ENCODE peak calls at places on chromosome 6, in six cellular contexts. One of them, this sample, is unnamed.

GRCh38 chr6:38194589-38194988 is 375.1 kb downstream of the ZFAND3 start:
- DNase-seq in BJ: no peak
- DNase-seq in GM13976: no peak
- DNase-seq in fibroblast of mammary gland: no peak
- DNase-seq in RWPE1: no peak
- DNase-seq in transverse colon: no peak
- DNase-seq in this sample: no peak

GRCh38 chr6:35488517-35488862 is 8.4 kb downstream of the TEAD3 start:
- DNase-seq in BJ: no peak
- DNase-seq in GM13976: no peak
- DNase-seq in fibroblast of mammary gland: no peak
- DNase-seq in RWPE1: no peak
- DNase-seq in transverse colon: no peak
- DNase-seq in this sample: no peak

GRCh38 chr6:109321752-109322151 is 60.5 kb downstream of the CD164 start:
- DNase-seq in BJ: no peak
- DNase-seq in GM13976: no peak
- DNase-seq in fibroblast of mammary gland: no peak
- DNase-seq in RWPE1: no peak
- DNase-seq in transverse colon: no peak
- DNase-seq in this sample: no peak

GRCh38 chr6:161374971-161375873 is 101.4 kb upstream of the AGPAT4 start:
- DNase-seq in BJ: no peak
- DNase-seq in GM13976: no peak
- DNase-seq in fibroblast of mammary gland: peak
- DNase-seq in RWPE1: peak
- DNase-seq in transverse colon: peak
- DNase-seq in this sample: no peak

GRCh38 chr6:14383393-14384174 is 266.0 kb downstream of the CD83 start:
- DNase-seq in BJ: no peak
- DNase-seq in GM13976: no peak
- DNase-seq in fibroblast of mammary gland: no peak
- DNase-seq in RWPE1: no peak
- DNase-seq in transverse colon: no peak
- DNase-seq in this sample: no peak

GRCh38 chr6:170210651-170211403 is 80.1 kb downstream of the DLL1 start:
- DNase-seq in BJ: no peak
- DNase-seq in GM13976: no peak
- DNase-seq in fibroblast of mammary gland: no peak
- DNase-seq in RWPE1: no peak
- DNase-seq in transverse colon: no peak
- DNase-seq in this sample: no peak

GRCh38 chr6:70398783-70399730 is 14.3 kb upstream of the FAM135A start:
- DNase-seq in BJ: no peak
- DNase-seq in GM13976: no peak
- DNase-seq in fibroblast of mammary gland: peak
- DNase-seq in RWPE1: peak
- DNase-seq in transverse colon: peak
- DNase-seq in this sample: no peak

GRCh38 chr6:75272145-75272840 is 12.3 kb downstream of the TMEM30A start:
- DNase-seq in BJ: no peak
- DNase-seq in GM13976: no peak
- DNase-seq in fibroblast of mammary gland: peak
- DNase-seq in RWPE1: no peak
- DNase-seq in transverse colon: no peak
- DNase-seq in this sample: no peak

GRCh38 chr6:112252571-112253504 is 1.5 kb downstream of the LAMA4 start:
- DNase-seq in BJ: no peak
- DNase-seq in GM13976: no peak
- DNase-seq in fibroblast of mammary gland: peak
- DNase-seq in RWPE1: no peak
- DNase-seq in transverse colon: no peak
- DNase-seq in this sample: no peak

GRCh38 chr6:30075094-30075986 is at the start of gene RNF39:
- DNase-seq in BJ: no peak
- DNase-seq in GM13976: peak
- DNase-seq in fibroblast of mammary gland: no peak
- DNase-seq in RWPE1: peak
- DNase-seq in transverse colon: peak
- DNase-seq in this sample: no peak

GRCh38 chr6:168102093-168102985 is 23.3 kb upstream of the FRMD1 start:
- DNase-seq in BJ: no peak
- DNase-seq in GM13976: no peak
- DNase-seq in fibroblast of mammary gland: no peak
- DNase-seq in RWPE1: no peak
- DNase-seq in transverse colon: peak
- DNase-seq in this sample: no peak

GRCh38 chr6:41155132-41155805 is 1.1 kb upstream of the TREML1 start:
- DNase-seq in BJ: no peak
- DNase-seq in GM13976: peak
- DNase-seq in fibroblast of mammary gland: no peak
- DNase-seq in RWPE1: no peak
- DNase-seq in transverse colon: no peak
- DNase-seq in this sample: peak

GRCh38 chr6:52183131-52183530 is 3.0 kb upstream of the IL17A start:
- DNase-seq in BJ: no peak
- DNase-seq in GM13976: no peak
- DNase-seq in fibroblast of mammary gland: no peak
- DNase-seq in RWPE1: no peak
- DNase-seq in transverse colon: no peak
- DNase-seq in this sample: no peak

GRCh38 chr6:134938896-134939295 is 11.0 kb downstream of the ALDH8A1 start:
- DNase-seq in BJ: no peak
- DNase-seq in GM13976: peak
- DNase-seq in fibroblast of mammary gland: no peak
- DNase-seq in RWPE1: no peak
- DNase-seq in transverse colon: no peak
- DNase-seq in this sample: no peak

GRCh38 chr6:89375427-89375868 is 22.9 kb upstream of the UBE2J1 start:
- DNase-seq in BJ: no peak
- DNase-seq in GM13976: no peak
- DNase-seq in fibroblast of mammary gland: no peak
- DNase-seq in RWPE1: no peak
- DNase-seq in transverse colon: peak
- DNase-seq in this sample: no peak

GRCh38 chr6:54020311-54020710 is 90.9 kb upstream of the MLIP start:
- DNase-seq in BJ: peak
- DNase-seq in GM13976: no peak
- DNase-seq in fibroblast of mammary gland: no peak
- DNase-seq in RWPE1: no peak
- DNase-seq in transverse colon: no peak
- DNase-seq in this sample: no peak

GRCh38 chr6:12119085-12119588 is 107.0 kb downstream of the HIVEP1 start:
- DNase-seq in BJ: no peak
- DNase-seq in GM13976: peak
- DNase-seq in fibroblast of mammary gland: no peak
- DNase-seq in RWPE1: no peak
- DNase-seq in transverse colon: no peak
- DNase-seq in this sample: no peak

GRCh38 chr6:38578075-38578474 is 61.7 kb downstream of the BTBD9 start:
- DNase-seq in BJ: no peak
- DNase-seq in GM13976: no peak
- DNase-seq in fibroblast of mammary gland: no peak
- DNase-seq in RWPE1: no peak
- DNase-seq in transverse colon: no peak
- DNase-seq in this sample: no peak

GRCh38 chr6:27556406-27556805 is 83.5 kb upstream of the ZNF184 start:
- DNase-seq in BJ: no peak
- DNase-seq in GM13976: no peak
- DNase-seq in fibroblast of mammary gland: no peak
- DNase-seq in RWPE1: no peak
- DNase-seq in transverse colon: no peak
- DNase-seq in this sample: no peak

GRCh38 chr6:132820629-132821381 is 6.4 kb downstream of the RPS12 start:
- DNase-seq in BJ: no peak
- DNase-seq in GM13976: no peak
- DNase-seq in fibroblast of mammary gland: peak
- DNase-seq in RWPE1: no peak
- DNase-seq in transverse colon: no peak
- DNase-seq in this sample: no peak

GRCh38 chr6:71321344-71321743 is 32.7 kb downstream of the OGFRL1 start:
- DNase-seq in BJ: no peak
- DNase-seq in GM13976: no peak
- DNase-seq in fibroblast of mammary gland: no peak
- DNase-seq in RWPE1: no peak
- DNase-seq in transverse colon: no peak
- DNase-seq in this sample: no peak

GRCh38 chr6:137868721-137869631 is 1.9 kb downstream of the TNFAIP3 start:
- DNase-seq in BJ: no peak
- DNase-seq in GM13976: no peak
- DNase-seq in fibroblast of mammary gland: no peak
- DNase-seq in RWPE1: no peak
- DNase-seq in transverse colon: no peak
- DNase-seq in this sample: no peak
- TF ChIP-seq CTCF in BJ: no peak
- TF ChIP-seq CTCF in GM13976: peak
- TF ChIP-seq CTCF in fibroblast of mammary gland: peak
- TF ChIP-seq CTCF in RWPE1: no peak
- TF ChIP-seq CTCF in transverse colon: no peak
- TF ChIP-seq CTCF in this sample: no peak

DNA sequence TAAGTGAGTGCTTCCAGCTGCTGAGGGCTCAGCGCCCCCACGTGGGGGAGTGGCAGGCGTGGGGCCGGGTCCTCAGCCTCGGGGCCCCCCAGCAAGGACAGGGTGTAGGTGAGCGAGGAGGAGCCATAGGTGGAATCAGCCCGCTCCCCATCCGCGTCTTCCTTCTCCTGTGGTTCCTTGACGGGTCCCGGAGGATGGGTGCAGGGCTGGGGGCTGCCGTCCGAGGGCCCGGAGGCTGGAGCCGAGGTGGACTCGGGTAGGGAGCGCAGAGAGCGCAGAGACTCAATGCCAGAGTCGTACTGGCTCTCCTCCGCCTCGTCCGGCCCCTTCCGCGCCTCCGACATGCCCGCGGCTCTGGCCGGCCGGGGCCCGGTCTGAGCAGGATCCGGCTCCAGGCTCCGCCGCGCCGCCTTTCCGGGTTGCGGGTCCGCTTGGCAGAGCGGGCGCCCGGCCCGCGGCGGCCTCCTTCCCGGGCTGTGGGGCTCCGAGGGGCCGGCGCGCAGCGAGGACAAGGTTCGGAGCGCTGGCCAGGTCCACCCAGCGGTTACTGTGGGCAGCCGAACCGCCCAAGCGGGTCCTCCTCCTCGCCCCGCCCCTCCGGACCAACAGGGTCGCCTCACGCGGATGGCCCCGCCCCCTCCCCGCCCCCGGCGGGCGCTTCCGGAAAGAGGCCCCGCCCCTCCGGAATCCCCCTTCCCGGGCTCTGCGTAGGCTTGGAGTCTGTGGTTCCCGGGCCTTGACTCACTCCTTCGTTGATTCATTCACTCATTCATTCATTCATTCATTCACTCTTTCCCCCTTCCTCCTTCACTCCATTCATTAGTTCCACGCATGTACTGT is at the start of gene NFKBIE:
- DNase-seq in BJ: peak
- DNase-seq in GM13976: peak
- DNase-seq in fibroblast of mammary gland: peak
- DNase-seq in RWPE1: peak
- DNase-seq in transverse colon: peak
- DNase-seq in this sample: peak
- TF ChIP-seq CTCF in BJ: peak
- TF ChIP-seq CTCF in GM13976: peak
- TF ChIP-seq CTCF in fibroblast of mammary gland: no peak
- TF ChIP-seq CTCF in RWPE1: peak
- TF ChIP-seq CTCF in transverse colon: no peak
- TF ChIP-seq CTCF in this sample: peak

DNA sequence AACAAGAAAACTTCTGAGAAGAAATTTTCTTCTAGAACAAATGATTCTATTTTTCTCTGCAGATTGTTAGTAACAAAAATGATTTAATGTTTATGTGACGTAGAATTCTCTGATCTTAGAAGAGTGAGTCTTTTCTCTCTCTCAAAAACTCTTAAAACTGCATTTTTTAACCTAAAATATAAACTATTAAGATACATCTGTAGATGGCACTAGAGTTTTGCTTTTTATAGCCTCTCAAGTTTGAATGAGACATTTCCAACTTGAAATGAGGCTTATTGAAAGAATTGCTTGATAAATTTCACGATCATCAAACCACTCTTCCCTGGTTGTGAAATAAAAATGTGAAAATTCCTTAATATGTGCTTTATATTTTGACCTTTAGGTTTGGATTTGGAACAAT is 53.8 kb downstream of the PHF3 start:
- DNase-seq in BJ: no peak
- DNase-seq in GM13976: no peak
- DNase-seq in fibroblast of mammary gland: no peak
- DNase-seq in RWPE1: no peak
- DNase-seq in transverse colon: no peak
- DNase-seq in this sample: no peak
- TF ChIP-seq CTCF in BJ: no peak
- TF ChIP-seq CTCF in GM13976: no peak
- TF ChIP-seq CTCF in fibroblast of mammary gland: no peak
- TF ChIP-seq CTCF in RWPE1: no peak
- TF ChIP-seq CTCF in transverse colon: no peak
- TF ChIP-seq CTCF in this sample: no peak

DNA sequence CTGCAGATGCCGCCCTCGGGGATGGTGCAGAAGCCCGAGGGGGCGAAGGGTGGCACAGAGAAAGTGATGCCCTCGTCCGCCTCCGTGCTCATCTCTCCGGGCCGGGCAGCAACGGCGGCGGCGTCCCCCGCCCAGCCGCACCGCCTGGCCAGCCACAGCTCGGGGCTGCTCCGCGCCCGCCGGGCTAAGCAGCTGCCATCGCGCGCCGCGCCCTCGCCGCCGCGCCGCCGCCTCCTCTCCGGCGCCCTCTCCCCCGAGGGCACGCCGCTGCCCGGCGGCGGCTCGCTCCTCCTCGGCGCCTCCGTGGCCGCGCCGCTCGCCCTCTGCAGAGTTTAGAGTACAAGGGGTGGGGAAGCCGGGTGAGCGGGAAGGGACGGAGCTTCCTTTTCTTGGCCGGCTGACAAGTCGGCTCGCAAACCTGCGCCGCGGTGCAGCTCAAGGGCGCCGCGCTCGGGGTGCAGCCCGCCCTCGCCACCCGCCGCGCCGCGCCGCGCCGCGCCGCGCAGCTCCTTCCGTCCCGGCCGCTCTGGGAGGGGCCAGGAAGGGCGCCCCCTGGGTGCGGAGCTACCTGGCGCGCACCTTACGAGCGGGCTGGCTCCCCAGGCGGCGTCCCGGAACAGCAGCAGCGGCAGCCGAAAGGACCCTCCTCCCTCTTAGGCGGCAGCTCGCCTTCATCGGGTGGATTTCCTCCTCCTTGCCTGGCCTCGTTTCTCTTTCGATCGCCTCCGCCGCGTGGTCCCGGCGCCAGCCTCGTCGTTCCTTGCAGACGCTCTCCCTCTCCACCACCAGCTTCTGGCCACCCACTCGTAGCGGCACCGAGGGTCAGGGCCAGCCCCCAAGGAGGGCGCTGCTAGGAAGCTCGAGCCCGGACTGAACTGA is at the start of gene MAP3K5:
- DNase-seq in BJ: no peak
- DNase-seq in GM13976: peak
- DNase-seq in fibroblast of mammary gland: peak
- DNase-seq in RWPE1: peak
- DNase-seq in transverse colon: peak
- DNase-seq in this sample: no peak
- TF ChIP-seq CTCF in BJ: peak
- TF ChIP-seq CTCF in GM13976: peak
- TF ChIP-seq CTCF in fibroblast of mammary gland: no peak
- TF ChIP-seq CTCF in RWPE1: peak
- TF ChIP-seq CTCF in transverse colon: no peak
- TF ChIP-seq CTCF in this sample: peak

GRCh38 chr6:157380779-157381561 is at the start of gene ZDHHC14:
- DNase-seq in BJ: peak
- DNase-seq in GM13976: peak
- DNase-seq in fibroblast of mammary gland: peak
- DNase-seq in RWPE1: peak
- DNase-seq in transverse colon: peak
- DNase-seq in this sample: no peak
- TF ChIP-seq CTCF in BJ: no peak
- TF ChIP-seq CTCF in GM13976: no peak
- TF ChIP-seq CTCF in fibroblast of mammary gland: no peak
- TF ChIP-seq CTCF in RWPE1: no peak
- TF ChIP-seq CTCF in transverse colon: no peak
- TF ChIP-seq CTCF in this sample: no peak

This sample was measured in AG04449.